ENCODE peak calls at places on chromosomes 6 and 20, in nine cellular contexts. O, C, Q, K, A, M, H, T and X are unnamed samples.

GRCh38 chr6:33978593-33979150 is 167.2 kb downstream of the GRM4 start:
- DNase-seq in O (no peak), C (no peak), Q (no peak), K (no peak), A (no peak), M (no peak), H (no peak), T (no peak), X (peak)

GRCh38 chr6:124487778-124488431 is 474.3 kb upstream of the RNF217 start:
- DNase-seq in O (no peak), C (no peak), Q (no peak), K (no peak), A (no peak), M (no peak), H (no peak), T (no peak), X (no peak)

GRCh38 chr20:57260065-57260958 is 6.1 kb downstream of the BMP7 start:
- DNase-seq in O (no peak), C (no peak), Q (no peak), K (no peak), A (no peak), M (no peak), H (no peak), T (no peak), X (peak)

GRCh38 chr6:159853735-159854134 is 37.1 kb upstream of the MAS1 start:
- DNase-seq in O (no peak), C (no peak), Q (no peak), K (no peak), A (no peak), M (no peak), H (no peak), T (no peak), X (no peak)

GRCh38 chr6:138972226-138972665 is 15.8 kb downstream of the REPS1 start:
- DNase-seq in O (no peak), C (no peak), Q (no peak), K (no peak), A (no peak), M (no peak), H (no peak), T (no peak), X (peak)

GRCh38 chr6:167487706-167488664 is 163.1 kb downstream of the TTLL2 start:
- DNase-seq in O (no peak), C (no peak), Q (no peak), K (no peak), A (no peak), M (no peak), H (no peak), T (no peak), X (no peak)

GRCh38 chr6:131061771-131062160 is 1.3 kb downstream of the EPB41L2 start:
- DNase-seq in O (no peak), C (no peak), Q (no peak), K (no peak), A (no peak), M (no peak), H (peak), T (peak), X (peak)

GRCh38 chr6:104625536-104625935 is 234.2 kb downstream of the HACE1 start:
- DNase-seq in O (peak), C (no peak), Q (no peak), K (no peak), A (no peak), M (no peak), H (no peak), T (no peak), X (no peak)

GRCh38 chr6:75386050-75386770 is 101.6 kb upstream of the TMEM30A start:
- DNase-seq in O (peak), C (no peak), Q (no peak), K (no peak), A (peak), M (no peak), H (no peak), T (no peak), X (no peak)

GRCh38 chr6:163620101-163620500 is 205.6 kb downstream of the QKI start:
- DNase-seq in O (no peak), C (no peak), Q (no peak), K (no peak), A (no peak), M (no peak), H (no peak), T (no peak), X (no peak)

GRCh38 chr6:95572098-95572497 is 5.2 kb upstream of the MANEA start:
- DNase-seq in O (no peak), C (no peak), Q (no peak), K (no peak), A (peak), M (no peak), H (peak), T (peak), X (no peak)

GRCh38 chr6:88867841-88868558 is 95.4 kb downstream of the RNGTT start:
- DNase-seq in O (peak), C (no peak), Q (no peak), K (no peak), A (no peak), M (no peak), H (no peak), T (no peak), X (no peak)

GRCh38 chr20:47501117-47501482 is 587 bp upstream of the NCOA3 start:
- DNase-seq in O (peak), C (no peak), Q (no peak), K (no peak), A (no peak), M (no peak), H (no peak), T (no peak), X (no peak)

GRCh38 chr20:3661836-3662665 is 1.1 kb downstream of the GFRA4 start:
- DNase-seq in O (no peak), C (no peak), Q (no peak), K (no peak), A (no peak), M (no peak), H (no peak), T (no peak), X (no peak)

GRCh38 chr6:10315034-10315433 is 99.8 kb downstream of the TFAP2A start:
- DNase-seq in O (no peak), C (no peak), Q (no peak), K (no peak), A (no peak), M (no peak), H (no peak), T (no peak), X (peak)

GRCh38 chr6:11931296-11932035 is 80.6 kb upstream of the HIVEP1 start:
- DNase-seq in O (no peak), C (no peak), Q (no peak), K (no peak), A (no peak), M (no peak), H (peak), T (no peak), X (no peak)

GRCh38 chr6:169832247-169832948 is 81.0 kb downstream of the ERMARD start:
- DNase-seq in O (no peak), C (no peak), Q (no peak), K (no peak), A (no peak), M (no peak), H (no peak), T (no peak), X (no peak)

GRCh38 chr20:62609811-62610757 is 32.2 kb upstream of the SLCO4A1 start:
- DNase-seq in O (no peak), C (no peak), Q (no peak), K (no peak), A (no peak), M (no peak), H (no peak), T (no peak), X (no peak)

GRCh38 chr20:24798930-24799705 is 150.0 kb upstream of the CST7 start:
- DNase-seq in O (peak), C (no peak), Q (no peak), K (no peak), A (no peak), M (no peak), H (no peak), T (no peak), X (peak)

GRCh38 chr6:115545410-115545986 is 515.2 kb downstream of the FRK start:
- DNase-seq in O (no peak), C (no peak), Q (no peak), K (no peak), A (no peak), M (no peak), H (no peak), T (no peak), X (peak)

GRCh38 chr6:132491303-132491702 is 21.6 kb downstream of the STX7 start:
- DNase-seq in O (peak), C (no peak), Q (no peak), K (no peak), A (no peak), M (no peak), H (no peak), T (no peak), X (no peak)

GRCh38 chr6:34025112-34025807 is 120.6 kb downstream of the GRM4 start:
- DNase-seq in O (no peak), C (no peak), Q (no peak), K (no peak), A (no peak), M (peak), H (no peak), T (no peak), X (no peak)

GRCh38 chr6:168525114-168525513 is 84.1 kb downstream of the SMOC2 start:
- DNase-seq in O (no peak), C (no peak), Q (no peak), K (no peak), A (no peak), M (no peak), H (no peak), T (no peak), X (no peak)

GRCh38 chr6:133191323-133191722 is 49.8 kb upstream of the EYA4 start:
- DNase-seq in O (no peak), C (no peak), Q (no peak), K (no peak), A (no peak), M (no peak), H (no peak), T (no peak), X (no peak)

GRCh38 chr20:8020314-8021079 is 936 bp upstream of the TMX4 start:
- DNase-seq in O (peak), C (peak), Q (no peak), K (no peak), A (peak), M (peak), H (peak), T (peak), X (peak)

GRCh38 chr6:46234700-46235099 is 63.9 kb upstream of the ENPP5 start:
- DNase-seq in O (no peak), C (no peak), Q (no peak), K (no peak), A (no peak), M (no peak), H (no peak), T (no peak), X (no peak)

GRCh38 chr20:57108742-57109141 is 157.7 kb downstream of the BMP7 start:
- DNase-seq in O (no peak), C (no peak), Q (no peak), K (no peak), A (no peak), M (no peak), H (no peak), T (no peak), X (no peak)

GRCh38 chr6:27556406-27556805 is 83.5 kb upstream of the ZNF184 start:
- DNase-seq in O (no peak), C (no peak), Q (no peak), K (no peak), A (no peak), M (no peak), H (no peak), T (no peak), X (no peak)

GRCh38 chr6:138757131-138757530 is 16.4 kb upstream of the CCDC28A start:
- DNase-seq in O (peak), C (no peak), Q (no peak), K (no peak), A (no peak), M (no peak), H (no peak), T (no peak), X (no peak)

GRCh38 chr20:58054744-58055373 is 173.6 kb downstream of the ANKRD60 start:
- DNase-seq in O (peak), C (no peak), Q (no peak), K (no peak), A (no peak), M (no peak), H (no peak), T (no peak), X (peak)